ENCODE peak calls at places on chromosomes 4 and X, in five cellular contexts. T, G, Z, K and A are unnamed samples.

GRCh38 chrX:113260474-113260873 is 419.8 kb upstream of the AMOT start:
- DNase-seq in T (no peak), G (no peak), Z (peak; percentile 0), K (no peak), A (peak; percentile 3)

GRCh38 chr4:54318904-54319303 is 89.8 kb downstream of the PDGFRA start:
- DNase-seq in T (no peak), G (no peak), Z (peak; percentile 79), K (peak; percentile 83), A (peak; percentile 64)

GRCh38 chrX:40964633-40965586 is 120.3 kb upstream of the USP9X start:
- DNase-seq in T (no peak), G (no peak), Z (no peak), K (peak; percentile 13), A (no peak)

GRCh38 chrX:53223955-53224859 is 800 bp downstream of the KDM5C start:
- DNase-seq in T (no peak), G (no peak), Z (peak; percentile 4), K (peak; percentile 38), A (peak; percentile 35)

GRCh38 chr4:8370835-8371234 is 69.7 kb downstream of the ACOX3 start:
- DNase-seq in T (no peak), G (no peak), Z (no peak), K (no peak), A (no peak)

GRCh38 chr4:84796388-84796787 is 170.1 kb downstream of the WDFY3 start:
- DNase-seq in T (no peak), G (no peak), Z (no peak), K (no peak), A (no peak)

GRCh38 chr4:105630670-105631655 is 77.5 kb downstream of the INTS12 start:
- DNase-seq in T (no peak), G (no peak), Z (no peak), K (no peak), A (no peak)

GRCh38 chr4:89101256-89102161 is 9.8 kb upstream of the TIGD2 start:
- DNase-seq in T (no peak), G (no peak), Z (peak; percentile 93), K (peak; percentile 30), A (no peak)

DNA sequence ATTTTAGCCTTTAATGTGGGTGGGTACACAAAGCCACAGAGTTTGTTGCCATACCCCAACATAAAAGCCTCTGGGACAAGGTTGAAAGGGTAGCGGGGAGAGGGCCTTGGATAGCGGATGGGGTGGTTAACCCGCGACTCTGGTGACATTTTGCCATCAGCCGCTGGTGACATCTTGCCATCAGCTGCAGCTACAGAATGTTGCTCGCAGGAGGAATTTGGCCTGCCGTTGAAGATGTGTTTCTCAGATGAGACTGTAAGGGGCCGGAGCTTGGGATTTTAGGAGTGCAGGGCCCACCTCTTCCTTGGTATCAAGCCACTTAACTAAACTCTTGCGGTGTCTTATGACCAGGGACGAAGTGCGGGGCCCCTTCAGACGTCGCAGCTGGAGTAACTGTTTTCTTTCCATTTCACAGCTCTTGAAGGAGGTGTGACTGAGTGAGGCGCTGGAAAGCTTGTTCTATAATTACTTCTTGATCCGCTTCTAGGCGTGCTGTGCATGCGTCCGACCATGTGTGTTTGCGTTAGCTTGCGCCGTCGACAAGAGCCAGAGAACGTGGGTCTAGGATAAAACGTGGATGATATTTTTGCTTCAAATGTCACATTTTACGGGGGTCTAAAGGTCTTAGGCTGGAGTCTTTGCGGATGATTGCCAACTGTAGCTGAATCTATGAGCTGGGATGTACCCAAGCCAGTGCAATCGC is 795 bp upstream of the RASL11B start:
- DNase-seq in T (no peak), G (peak; percentile 31), Z (no peak), K (no peak), A (no peak)
- H3K4me3 ChIP-seq in T (peak overlapping the region; percentile 82), G (peak overlapping the region; percentile 85), Z (peak overlapping the region; percentile 54), K (peak overlapping the region; percentile 75), A (peak overlapping the region; percentile 67)

DNA sequence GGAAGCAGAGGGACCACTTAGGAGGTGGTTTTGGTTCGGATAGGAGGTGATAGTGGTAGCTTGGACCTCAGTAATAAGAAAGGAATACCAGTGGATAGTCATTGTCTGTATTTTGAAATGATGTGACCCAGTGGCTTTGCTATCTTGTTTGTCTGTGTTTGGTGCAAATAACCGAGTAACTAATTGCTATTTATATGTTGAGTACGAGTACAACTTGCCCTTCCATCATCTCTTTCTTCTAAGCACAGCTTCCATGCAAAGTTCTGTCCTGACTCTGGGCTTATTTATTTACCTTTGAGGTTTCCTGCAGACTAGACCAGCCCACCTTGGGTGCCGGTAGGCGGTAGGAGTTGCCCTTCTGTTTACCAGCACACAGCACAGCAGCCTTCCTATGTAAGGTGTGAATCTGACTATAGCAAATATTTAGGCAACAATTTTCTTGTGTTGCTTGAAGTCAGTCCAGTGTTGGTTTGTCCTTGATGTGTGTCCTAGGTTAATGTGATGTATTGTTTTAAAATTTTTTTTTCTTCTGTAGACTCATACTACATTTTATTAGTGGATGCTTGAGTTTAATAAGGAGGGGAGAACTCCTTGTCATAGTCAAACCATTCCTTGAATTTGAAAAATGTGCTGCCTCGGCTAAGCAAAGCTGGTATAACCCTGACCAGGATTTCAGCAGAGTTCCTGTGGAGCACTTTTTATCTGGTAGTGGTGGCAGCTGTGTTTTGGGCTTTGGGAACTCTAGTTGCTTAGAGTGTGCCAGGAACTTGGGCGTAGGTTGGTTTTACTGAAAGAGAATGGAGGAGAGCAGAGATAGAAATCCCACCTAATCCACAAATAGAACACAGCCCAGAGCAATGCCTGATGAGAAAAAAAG is 21.9 kb downstream of the PTTG2 start:
- DNase-seq in T (no peak), G (no peak), Z (no peak), K (peak; percentile 53), A (peak; percentile 46)
- H3K4me3 ChIP-seq in T (no peak overlapping the region), G (peak overlapping the region; percentile 5), Z (no peak overlapping the region), K (no peak overlapping the region), A (no peak overlapping the region)

GRCh38 chr4:141058739-141059507 is 74.3 kb downstream of the RNF150 start:
- DNase-seq in T (no peak), G (no peak), Z (no peak), K (peak; percentile 76), A (peak; percentile 61)

GRCh38 chr4:141054446-141054845 is 78.8 kb downstream of the RNF150 start:
- DNase-seq in T (no peak), G (no peak), Z (no peak), K (no peak), A (no peak)

GRCh38 chr4:141056473-141056872 is 76.8 kb downstream of the RNF150 start:
- DNase-seq in T (no peak), G (no peak), Z (no peak), K (peak; percentile 33), A (no peak)

GRCh38 chr4:141057582-141057981 is 75.7 kb downstream of the RNF150 start:
- DNase-seq in T (no peak), G (no peak), Z (no peak), K (no peak), A (no peak)
- H3K4me3 ChIP-seq in T (no peak overlapping the region), G (no peak overlapping the region), Z (no peak overlapping the region), K (no peak overlapping the region), A (no peak overlapping the region)

DNA sequence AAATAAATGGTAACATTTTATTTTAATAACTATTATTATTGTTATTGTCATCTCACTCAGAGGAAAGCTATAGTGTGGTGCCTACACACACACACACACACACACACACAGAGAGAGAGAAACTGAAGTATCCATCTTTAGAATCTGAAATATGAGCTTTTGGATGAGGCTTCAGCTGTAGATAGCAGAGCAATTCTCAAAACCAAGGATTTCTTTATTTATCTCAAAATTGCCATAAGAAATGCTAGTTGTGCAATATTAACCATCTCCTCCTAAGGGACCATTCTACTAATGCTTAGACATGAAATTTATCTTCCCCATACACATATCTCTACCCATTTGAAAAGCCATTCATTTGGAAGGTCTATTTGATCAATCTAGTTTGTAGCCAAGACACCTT is 50.1 kb upstream of the SGMS2 start:
- DNase-seq in T (no peak), G (no peak), Z (no peak), K (peak; percentile 13), A (no peak)
- H3K4me3 ChIP-seq in T (no peak overlapping the region), G (no peak overlapping the region), Z (no peak overlapping the region), K (no peak overlapping the region), A (no peak overlapping the region)

DNA sequence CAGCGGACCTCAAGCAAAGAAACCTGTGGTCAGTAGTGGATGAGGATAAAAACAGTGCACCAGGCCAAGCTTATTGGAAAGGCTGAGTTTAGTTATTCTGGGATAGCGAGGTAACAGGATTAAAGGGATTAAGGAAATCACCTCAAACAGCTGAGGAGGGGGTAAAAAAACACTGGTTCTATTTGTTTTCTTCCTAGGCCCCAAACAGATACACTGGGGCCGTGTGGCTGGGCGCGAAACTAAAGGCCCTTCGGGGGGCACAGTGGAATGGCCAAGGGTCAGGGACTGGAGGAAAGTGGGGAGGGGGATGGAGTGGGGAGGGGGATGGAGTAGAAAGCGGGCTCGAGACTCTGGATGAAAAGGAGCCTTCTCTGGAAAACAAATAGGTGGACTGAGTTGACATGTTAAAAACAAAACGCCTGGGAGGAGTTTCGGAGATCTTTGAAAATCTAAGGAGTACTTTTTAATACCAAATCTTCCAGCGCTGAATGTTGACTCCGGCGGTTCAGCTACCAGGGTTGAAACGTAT is 2.9 kb downstream of the SOX3 start:
- DNase-seq in T (no peak), G (no peak), Z (no peak), K (no peak), A (no peak)
- H3K4me3 ChIP-seq in T (no peak overlapping the region), G (no peak overlapping the region), Z (no peak overlapping the region), K (no peak overlapping the region), A (no peak overlapping the region)

GRCh38 chr4:80201326-80202151 is 4.2 kb downstream of the PRDM8 start:
- DNase-seq in T (no peak), G (peak; percentile 22), Z (peak; percentile 55), K (peak; percentile 49), A (peak; percentile 27)
- H3K4me3 ChIP-seq in T (peak overlapping the region; percentile 71), G (peak overlapping the region; percentile 68), Z (peak overlapping the region; percentile 71), K (peak overlapping the region; percentile 60), A (peak overlapping the region; percentile 63)

GRCh38 chr4:185878633-185879032 is 66.6 kb upstream of the SORBS2 start:
- DNase-seq in T (no peak), G (no peak), Z (no peak), K (no peak), A (no peak)

GRCh38 chr4:185883591-185883990 is 71.6 kb upstream of the SORBS2 start:
- DNase-seq in T (no peak), G (no peak), Z (no peak), K (no peak), A (no peak)

GRCh38 chr4:185879666-185880312 is 67.8 kb upstream of the SORBS2 start:
- DNase-seq in T (no peak), G (no peak), Z (no peak), K (no peak), A (no peak)

GRCh38 chr4:185881427-185881826 is 69.4 kb upstream of the SORBS2 start:
- DNase-seq in T (no peak), G (no peak), Z (no peak), K (peak; percentile 73), A (no peak)

DNA sequence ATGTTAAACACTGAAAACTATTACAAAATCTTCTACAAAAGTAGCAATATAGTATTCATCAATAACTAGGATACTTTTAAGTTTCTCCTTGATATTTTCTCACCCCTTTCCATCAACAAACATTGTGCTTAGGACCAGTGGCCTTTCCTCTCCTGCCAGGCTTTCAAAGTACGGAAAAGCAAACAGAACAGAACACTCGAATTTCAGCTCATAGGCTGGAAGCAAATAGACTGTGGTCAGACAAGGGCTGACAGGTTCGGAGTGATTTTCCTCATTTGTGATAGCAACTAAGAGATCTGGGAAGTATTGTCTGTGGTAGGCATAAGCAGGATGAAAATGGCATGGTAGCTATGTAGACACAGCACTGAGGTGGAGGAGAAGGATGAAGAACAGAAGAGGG is 68.6 kb upstream of the SORBS2 start:
- DNase-seq in T (no peak), G (no peak), Z (no peak), K (no peak), A (no peak)
- H3K4me3 ChIP-seq in T (no peak overlapping the region), G (no peak overlapping the region), Z (no peak overlapping the region), K (no peak overlapping the region), A (no peak overlapping the region)